ENCODE peak calls at places on chromosomes 2 and 18, in nine cellular contexts. Y is HFF-Myc, N is mammary epithelial cell, J is PC-3, H is fibroblast of villous mesenchyme, T is dorsolateral prefrontal cortex, W is gastrocnemius medialis, G is tibial artery, V is WERI-Rb-1. P is an unnamed sample.

GRCh38 chr2:148552675-148553331 is 91.7 kb upstream of the EPC2 start:
- DNase-seq in Y (no peak), H (peak), G (no peak), T (no peak), J (no peak), N (no peak), V (no peak), W (no peak), P (no peak)

GRCh38 chr2:237198144-237198900 is 112.6 kb downstream of the COPS8 start:
- DNase-seq in J (peak), T (no peak), H (peak), V (no peak), G (no peak), Y (peak), N (no peak), W (no peak), P (no peak)

GRCh38 chr2:134134313-134134706 is 119.6 kb upstream of the MGAT5 start:
- DNase-seq in H (no peak), G (no peak), W (no peak), N (no peak), V (no peak), J (no peak), Y (no peak), T (no peak), P (no peak)

GRCh38 chr2:219308142-219309093 is 783 bp downstream of the PTPRN start:
- DNase-seq in G (no peak), V (peak), W (no peak), Y (no peak), H (peak), J (peak), N (peak), T (peak), P (no peak)

GRCh38 chr2:211737282-211737681 is 801.3 kb downstream of the ERBB4 start:
- DNase-seq in J (peak), H (no peak), Y (no peak), W (no peak), N (peak), T (no peak), V (no peak), G (no peak), P (no peak)

GRCh38 chr2:65186872-65187851 is 40.5 kb upstream of the ACTR2 start:
- DNase-seq in N (peak), J (peak), V (peak), W (peak), T (peak), H (peak), G (peak), Y (peak), P (peak)

GRCh38 chr18:51153659-51154371 is 43.7 kb downstream of the MEX3C start:
- DNase-seq in T (no peak), G (no peak), V (no peak), H (no peak), J (no peak), W (peak), N (no peak), Y (no peak), P (no peak)

GRCh38 chr2:190537765-190538164 is 3.2 kb upstream of the NEMP2 start:
- DNase-seq in V (no peak), H (no peak), Y (no peak), J (peak), N (peak), W (no peak), T (no peak), G (no peak), P (no peak)

GRCh38 chr2:85704800-85705679 is 10.9 kb downstream of the GNLY start:
- DNase-seq in V (no peak), T (no peak), J (no peak), G (no peak), N (no peak), H (peak), Y (no peak), W (no peak), P (no peak)

GRCh38 chr18:28287146-28287545 is 110.2 kb upstream of the CDH2 start:
- DNase-seq in T (no peak), N (no peak), V (no peak), G (no peak), Y (no peak), H (no peak), J (no peak), W (no peak), P (no peak)

GRCh38 chr2:133342283-133342895 is 225.9 kb downstream of the NCKAP5 start:
- DNase-seq in H (no peak), J (no peak), V (peak), G (no peak), T (no peak), W (no peak), N (no peak), Y (no peak), P (no peak)

GRCh38 chr18:70422061-70422965 is 133.5 kb downstream of the SOCS6 start:
- DNase-seq in W (peak), G (peak), J (peak), Y (peak), V (no peak), T (no peak), H (peak), N (peak), P (peak)

GRCh38 chr2:236847538-236848263 is 238.0 kb upstream of the COPS8 start:
- DNase-seq in J (no peak), V (no peak), N (no peak), Y (no peak), W (no peak), T (no peak), G (no peak), H (no peak), P (no peak)

GRCh38 chr18:78448106-78448505 is 531.5 kb upstream of the SALL3 start:
- DNase-seq in G (no peak), T (no peak), J (no peak), V (peak), W (no peak), Y (no peak), N (no peak), H (no peak), P (no peak)
- TF ChIP-seq CTCF in G (no peak), T (no peak), J (peak), V (peak), W (no peak), Y (no peak), N (no peak), H (no peak), P (peak)

GRCh38 chr2:241539616-241540374 is 18.8 kb upstream of the BOK start:
- DNase-seq in J (no peak), Y (no peak), H (no peak), V (no peak), T (no peak), W (no peak), G (no peak), N (no peak), P (no peak)
- H3K4me3 ChIP-seq in J (no peak), Y (no peak), H (no peak), V (no peak), T (no peak), W (no peak), G (no peak), N (no peak), P (no peak)

DNA sequence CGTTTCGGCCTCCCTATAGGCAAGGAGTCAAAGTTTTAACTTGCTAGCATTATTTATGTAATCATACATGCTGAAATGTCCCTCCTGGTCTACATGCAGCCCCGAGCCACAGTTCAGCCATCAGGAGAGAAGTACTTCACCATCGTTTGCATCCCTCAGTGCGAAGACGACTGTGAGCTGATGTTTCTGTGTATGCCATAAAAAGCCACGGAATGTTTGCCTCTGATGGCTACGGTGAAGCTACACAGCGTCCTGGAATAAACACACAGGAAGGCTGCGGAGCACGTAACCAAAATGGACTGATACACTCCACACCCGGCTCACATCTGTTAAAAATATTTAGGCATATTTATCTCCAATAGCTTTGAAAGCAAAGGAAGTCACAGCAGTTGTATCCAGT is 4.3 kb upstream of the SALL3 start:
- DNase-seq in G (no peak), J (no peak), N (no peak), V (no peak), H (no peak), T (no peak), W (no peak), Y (no peak), P (no peak)
- TF ChIP-seq CTCF in G (no peak), J (no peak), N (no peak), V (no peak), H (no peak), T (no peak), W (no peak), Y (no peak), P (no peak)

GRCh38 chr2:197498937-197499593 is 575 bp downstream of the HSPD1 start:
- DNase-seq in N (peak), G (peak), Y (no peak), H (peak), W (peak), J (peak), V (peak), T (peak), P (no peak)

GRCh38 chr2:197495433-197496134 is 4.1 kb downstream of the HSPD1 start:
- DNase-seq in H (no peak), J (no peak), Y (no peak), W (no peak), N (no peak), T (no peak), G (no peak), V (no peak), P (no peak)

GRCh38 chr2:197498627-197498936 is 1.1 kb downstream of the HSPD1 start:
- DNase-seq in G (no peak), H (no peak), Y (no peak), T (no peak), V (no peak), N (no peak), J (no peak), W (no peak), P (no peak)

GRCh38 chr2:197496695-197497094 is 2.9 kb downstream of the HSPD1 start:
- DNase-seq in G (no peak), T (no peak), J (no peak), N (no peak), Y (no peak), H (no peak), W (no peak), V (no peak), P (no peak)

DNA sequence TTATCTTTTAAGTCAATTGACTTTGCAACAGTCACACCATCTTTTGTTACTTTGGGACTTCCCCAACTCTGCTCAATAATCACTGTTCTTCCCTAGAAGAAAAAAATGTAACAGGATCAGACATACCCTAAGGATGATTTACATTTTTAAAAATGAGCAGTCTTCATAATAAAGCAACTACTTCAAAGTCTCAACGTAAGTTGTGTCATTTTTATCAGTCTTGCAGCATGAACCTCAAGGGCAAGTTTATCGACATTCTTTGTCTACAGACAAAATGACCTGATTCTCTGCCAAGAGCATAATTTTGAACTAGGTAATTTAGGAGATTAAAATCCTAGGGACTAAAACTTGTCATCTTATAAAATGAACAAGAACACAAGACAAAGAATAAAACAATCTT is 2.3 kb downstream of the HSPD1 start:
- DNase-seq in W (no peak), T (no peak), V (no peak), Y (no peak), H (no peak), J (no peak), G (no peak), N (no peak), P (no peak)
- H3K4me3 ChIP-seq in W (no peak), T (no peak), V (no peak), Y (peak), H (no peak), J (peak), G (no peak), N (no peak), P (no peak)

DNA sequence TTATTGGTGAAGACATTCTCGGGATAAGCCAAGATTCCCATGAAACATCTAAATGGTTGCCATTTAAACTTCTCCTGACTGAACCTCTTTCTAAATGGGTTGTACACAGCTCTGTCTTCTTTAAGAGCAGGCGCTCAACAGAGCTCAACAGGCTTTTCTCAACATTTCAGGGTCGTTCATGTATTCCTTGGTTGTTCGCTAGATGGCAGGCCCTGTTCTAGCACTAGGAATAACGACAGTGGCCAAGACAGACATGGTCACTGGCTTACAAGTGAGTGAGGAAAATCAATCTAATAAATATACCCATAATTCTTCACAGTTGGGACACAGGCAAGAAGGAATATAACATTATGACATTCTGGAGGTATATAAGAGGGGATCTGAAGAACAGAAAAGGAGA is 154.5 kb downstream of the SMAD2 start:
- DNase-seq in H (peak), J (peak), N (no peak), Y (no peak), W (no peak), V (no peak), G (no peak), T (no peak), P (peak)
- TF ChIP-seq CTCF in H (peak), J (peak), N (no peak), Y (no peak), W (no peak), V (peak), G (no peak), T (peak), P (peak)